ENCODE peak calls at places on chromosomes 11 and 22, in ten cellular contexts. One of them, this sample, is unnamed.

GRCh38 chr11:104462346-104462745 is 298.4 kb upstream of the PDGFD start:
- DNase-seq in progenitor cell of endocrine pancreas: no peak
- DNase-seq in ovary: peak; percentile 13
- DNase-seq in bronchial epithelial cell: peak; percentile 78
- DNase-seq in left colon: no peak
- DNase-seq in neural crest cell: no peak
- DNase-seq in activated effector memory CD4-positive, alpha-beta T cell treated with anti-CD3 and anti-CD28 coated beads, Interleukin-2, amount 50 U/mL, for 16 hours: no peak
- DNase-seq in stimulated activated CD4-positive, alpha-beta T cell treated with anti-CD3 and anti-CD28 coated beads, TNF-alpha, amount 100 ng/mL, for 4 hours: no peak
- DNase-seq in DMS 273 treated with DMSO at 0.1 percent for 48 hours: no peak
- DNase-seq in effector memory CD4-positive, alpha-beta T cell: no peak
- DNase-seq in this sample: peak; percentile 25

GRCh38 chr11:62573006-62573591 is 592 bp downstream of the EEF1G start:
- DNase-seq in ovary: no peak
- DNase-seq in neural crest cell: no peak
- DNase-seq in effector memory CD4-positive, alpha-beta T cell: no peak
- DNase-seq in progenitor cell of endocrine pancreas: no peak
- DNase-seq in stimulated activated CD4-positive, alpha-beta T cell treated with anti-CD3 and anti-CD28 coated beads, TNF-alpha, amount 100 ng/mL, for 4 hours: no peak
- DNase-seq in bronchial epithelial cell: no peak
- DNase-seq in DMS 273 treated with DMSO at 0.1 percent for 48 hours: no peak
- DNase-seq in left colon: peak; percentile 32
- DNase-seq in activated effector memory CD4-positive, alpha-beta T cell treated with anti-CD3 and anti-CD28 coated beads, Interleukin-2, amount 50 U/mL, for 16 hours: peak; percentile 73
- DNase-seq in this sample: no peak

GRCh38 chr11:57126766-57127400 is 54.9 kb upstream of the LRRC55 start:
- DNase-seq in neural crest cell: no peak
- DNase-seq in activated effector memory CD4-positive, alpha-beta T cell treated with anti-CD3 and anti-CD28 coated beads, Interleukin-2, amount 50 U/mL, for 16 hours: no peak
- DNase-seq in DMS 273 treated with DMSO at 0.1 percent for 48 hours: no peak
- DNase-seq in left colon: no peak
- DNase-seq in effector memory CD4-positive, alpha-beta T cell: no peak
- DNase-seq in bronchial epithelial cell: peak; percentile 51
- DNase-seq in progenitor cell of endocrine pancreas: no peak
- DNase-seq in ovary: no peak
- DNase-seq in stimulated activated CD4-positive, alpha-beta T cell treated with anti-CD3 and anti-CD28 coated beads, TNF-alpha, amount 100 ng/mL, for 4 hours: no peak
- DNase-seq in this sample: no peak

GRCh38 chr11:64969209-64969608 is 2.7 kb downstream of the MAJIN start:
- DNase-seq in effector memory CD4-positive, alpha-beta T cell: no peak
- DNase-seq in ovary: no peak
- DNase-seq in neural crest cell: no peak
- DNase-seq in DMS 273 treated with DMSO at 0.1 percent for 48 hours: peak; percentile 22
- DNase-seq in bronchial epithelial cell: peak; percentile 97
- DNase-seq in left colon: peak; percentile 24
- DNase-seq in activated effector memory CD4-positive, alpha-beta T cell treated with anti-CD3 and anti-CD28 coated beads, Interleukin-2, amount 50 U/mL, for 16 hours: no peak
- DNase-seq in stimulated activated CD4-positive, alpha-beta T cell treated with anti-CD3 and anti-CD28 coated beads, TNF-alpha, amount 100 ng/mL, for 4 hours: no peak
- DNase-seq in progenitor cell of endocrine pancreas: no peak
- DNase-seq in this sample: peak; percentile 21

GRCh38 chr11:126878892-126879291 is 121.7 kb downstream of the KIRREL3 start:
- DNase-seq in bronchial epithelial cell: no peak
- DNase-seq in DMS 273 treated with DMSO at 0.1 percent for 48 hours: no peak
- DNase-seq in progenitor cell of endocrine pancreas: no peak
- DNase-seq in left colon: no peak
- DNase-seq in activated effector memory CD4-positive, alpha-beta T cell treated with anti-CD3 and anti-CD28 coated beads, Interleukin-2, amount 50 U/mL, for 16 hours: no peak
- DNase-seq in ovary: no peak
- DNase-seq in stimulated activated CD4-positive, alpha-beta T cell treated with anti-CD3 and anti-CD28 coated beads, TNF-alpha, amount 100 ng/mL, for 4 hours: no peak
- DNase-seq in neural crest cell: no peak
- DNase-seq in effector memory CD4-positive, alpha-beta T cell: no peak
- DNase-seq in this sample: no peak

GRCh38 chr11:57464343-57465181 is 4.2 kb downstream of the RTN4RL2 start:
- DNase-seq in effector memory CD4-positive, alpha-beta T cell: no peak
- DNase-seq in stimulated activated CD4-positive, alpha-beta T cell treated with anti-CD3 and anti-CD28 coated beads, TNF-alpha, amount 100 ng/mL, for 4 hours: no peak
- DNase-seq in neural crest cell: no peak
- DNase-seq in bronchial epithelial cell: no peak
- DNase-seq in progenitor cell of endocrine pancreas: no peak
- DNase-seq in DMS 273 treated with DMSO at 0.1 percent for 48 hours: no peak
- DNase-seq in left colon: no peak
- DNase-seq in ovary: no peak
- DNase-seq in activated effector memory CD4-positive, alpha-beta T cell treated with anti-CD3 and anti-CD28 coated beads, Interleukin-2, amount 50 U/mL, for 16 hours: no peak
- DNase-seq in this sample: no peak

GRCh38 chr11:118872403-118872821 is 11.3 kb upstream of the CXCR5 start:
- DNase-seq in DMS 273 treated with DMSO at 0.1 percent for 48 hours: no peak
- DNase-seq in left colon: peak; percentile 26
- DNase-seq in effector memory CD4-positive, alpha-beta T cell: peak; percentile 54
- DNase-seq in ovary: peak; percentile 80
- DNase-seq in neural crest cell: no peak
- DNase-seq in activated effector memory CD4-positive, alpha-beta T cell treated with anti-CD3 and anti-CD28 coated beads, Interleukin-2, amount 50 U/mL, for 16 hours: peak; percentile 90
- DNase-seq in bronchial epithelial cell: no peak
- DNase-seq in stimulated activated CD4-positive, alpha-beta T cell treated with anti-CD3 and anti-CD28 coated beads, TNF-alpha, amount 100 ng/mL, for 4 hours: peak; percentile 31
- DNase-seq in progenitor cell of endocrine pancreas: no peak
- DNase-seq in this sample: no peak

GRCh38 chr11:64339754-64340408 is at the start of gene CCDC88B:
- DNase-seq in progenitor cell of endocrine pancreas: no peak
- DNase-seq in stimulated activated CD4-positive, alpha-beta T cell treated with anti-CD3 and anti-CD28 coated beads, TNF-alpha, amount 100 ng/mL, for 4 hours: peak; percentile 62
- DNase-seq in bronchial epithelial cell: no peak
- DNase-seq in left colon: peak; percentile 80
- DNase-seq in DMS 273 treated with DMSO at 0.1 percent for 48 hours: no peak
- DNase-seq in neural crest cell: no peak
- DNase-seq in effector memory CD4-positive, alpha-beta T cell: peak; percentile 84
- DNase-seq in ovary: no peak
- DNase-seq in activated effector memory CD4-positive, alpha-beta T cell treated with anti-CD3 and anti-CD28 coated beads, Interleukin-2, amount 50 U/mL, for 16 hours: peak; percentile 94
- DNase-seq in this sample: no peak

GRCh38 chr22:29175312-29175835 is 30.3 kb upstream of the EMID1 start:
- DNase-seq in ovary: no peak
- DNase-seq in DMS 273 treated with DMSO at 0.1 percent for 48 hours: no peak
- DNase-seq in left colon: no peak
- DNase-seq in neural crest cell: no peak
- DNase-seq in effector memory CD4-positive, alpha-beta T cell: no peak
- DNase-seq in stimulated activated CD4-positive, alpha-beta T cell treated with anti-CD3 and anti-CD28 coated beads, TNF-alpha, amount 100 ng/mL, for 4 hours: no peak
- DNase-seq in progenitor cell of endocrine pancreas: no peak
- DNase-seq in bronchial epithelial cell: no peak
- DNase-seq in activated effector memory CD4-positive, alpha-beta T cell treated with anti-CD3 and anti-CD28 coated beads, Interleukin-2, amount 50 U/mL, for 16 hours: no peak
- DNase-seq in this sample: no peak

GRCh38 chr11:130979386-130979972 is 63.2 kb upstream of the SNX19 start:
- DNase-seq in ovary: no peak
- DNase-seq in left colon: no peak
- DNase-seq in bronchial epithelial cell: peak; percentile 52
- DNase-seq in activated effector memory CD4-positive, alpha-beta T cell treated with anti-CD3 and anti-CD28 coated beads, Interleukin-2, amount 50 U/mL, for 16 hours: no peak
- DNase-seq in neural crest cell: no peak
- DNase-seq in stimulated activated CD4-positive, alpha-beta T cell treated with anti-CD3 and anti-CD28 coated beads, TNF-alpha, amount 100 ng/mL, for 4 hours: no peak
- DNase-seq in DMS 273 treated with DMSO at 0.1 percent for 48 hours: no peak
- DNase-seq in progenitor cell of endocrine pancreas: no peak
- DNase-seq in effector memory CD4-positive, alpha-beta T cell: no peak
- DNase-seq in this sample: no peak

GRCh38 chr11:47406896-47407745 is 1.3 kb upstream of the SLC39A13 start:
- DNase-seq in ovary: no peak
- DNase-seq in progenitor cell of endocrine pancreas: no peak
- DNase-seq in bronchial epithelial cell: no peak
- DNase-seq in activated effector memory CD4-positive, alpha-beta T cell treated with anti-CD3 and anti-CD28 coated beads, Interleukin-2, amount 50 U/mL, for 16 hours: no peak
- DNase-seq in DMS 273 treated with DMSO at 0.1 percent for 48 hours: no peak
- DNase-seq in neural crest cell: no peak
- DNase-seq in stimulated activated CD4-positive, alpha-beta T cell treated with anti-CD3 and anti-CD28 coated beads, TNF-alpha, amount 100 ng/mL, for 4 hours: no peak
- DNase-seq in effector memory CD4-positive, alpha-beta T cell: no peak
- DNase-seq in left colon: no peak
- DNase-seq in this sample: no peak

GRCh38 chr11:45917286-45917622 is 423 bp downstream of the PEX16 start:
- DNase-seq in effector memory CD4-positive, alpha-beta T cell: no peak
- DNase-seq in activated effector memory CD4-positive, alpha-beta T cell treated with anti-CD3 and anti-CD28 coated beads, Interleukin-2, amount 50 U/mL, for 16 hours: no peak
- DNase-seq in left colon: no peak
- DNase-seq in bronchial epithelial cell: no peak
- DNase-seq in stimulated activated CD4-positive, alpha-beta T cell treated with anti-CD3 and anti-CD28 coated beads, TNF-alpha, amount 100 ng/mL, for 4 hours: no peak
- DNase-seq in ovary: no peak
- DNase-seq in progenitor cell of endocrine pancreas: no peak
- DNase-seq in neural crest cell: no peak
- DNase-seq in DMS 273 treated with DMSO at 0.1 percent for 48 hours: no peak
- DNase-seq in this sample: no peak

GRCh38 chr22:25208743-25209505 is 9.3 kb downstream of the CRYBB3 start:
- DNase-seq in stimulated activated CD4-positive, alpha-beta T cell treated with anti-CD3 and anti-CD28 coated beads, TNF-alpha, amount 100 ng/mL, for 4 hours: no peak
- DNase-seq in neural crest cell: no peak
- DNase-seq in DMS 273 treated with DMSO at 0.1 percent for 48 hours: no peak
- DNase-seq in effector memory CD4-positive, alpha-beta T cell: no peak
- DNase-seq in left colon: no peak
- DNase-seq in ovary: no peak
- DNase-seq in activated effector memory CD4-positive, alpha-beta T cell treated with anti-CD3 and anti-CD28 coated beads, Interleukin-2, amount 50 U/mL, for 16 hours: no peak
- DNase-seq in bronchial epithelial cell: peak; percentile 5
- DNase-seq in progenitor cell of endocrine pancreas: no peak
- DNase-seq in this sample: no peak

GRCh38 chr22:40634119-40634903 is 2.2 kb downstream of the MRTFA start:
- DNase-seq in ovary: no peak
- DNase-seq in effector memory CD4-positive, alpha-beta T cell: no peak
- DNase-seq in stimulated activated CD4-positive, alpha-beta T cell treated with anti-CD3 and anti-CD28 coated beads, TNF-alpha, amount 100 ng/mL, for 4 hours: no peak
- DNase-seq in DMS 273 treated with DMSO at 0.1 percent for 48 hours: no peak
- DNase-seq in activated effector memory CD4-positive, alpha-beta T cell treated with anti-CD3 and anti-CD28 coated beads, Interleukin-2, amount 50 U/mL, for 16 hours: no peak
- DNase-seq in neural crest cell: no peak
- DNase-seq in left colon: no peak
- DNase-seq in bronchial epithelial cell: no peak
- DNase-seq in progenitor cell of endocrine pancreas: no peak
- DNase-seq in this sample: no peak

GRCh38 chr11:79413258-79413657 is 27.6 kb downstream of the TENM4 start:
- DNase-seq in left colon: peak; percentile 47
- DNase-seq in effector memory CD4-positive, alpha-beta T cell: no peak
- DNase-seq in ovary: peak; percentile 91
- DNase-seq in activated effector memory CD4-positive, alpha-beta T cell treated with anti-CD3 and anti-CD28 coated beads, Interleukin-2, amount 50 U/mL, for 16 hours: no peak
- DNase-seq in bronchial epithelial cell: peak; percentile 56
- DNase-seq in progenitor cell of endocrine pancreas: no peak
- DNase-seq in stimulated activated CD4-positive, alpha-beta T cell treated with anti-CD3 and anti-CD28 coated beads, TNF-alpha, amount 100 ng/mL, for 4 hours: no peak
- DNase-seq in DMS 273 treated with DMSO at 0.1 percent for 48 hours: peak; percentile 41
- DNase-seq in neural crest cell: peak; percentile 31
- DNase-seq in this sample: peak; percentile 52